ENCODE peak calls at places on chromosomes 4 and X, in five cellular contexts. One of them, this sample, is unnamed.

GRCh38 chrX:110403839-110404238 is 45.2 kb downstream of the RTL9 start:
- DNase-seq in GM04504: no peak
- DNase-seq in skeletal muscle cell: peak
- DNase-seq in NCI-H2081: no peak
- DNase-seq in IMR-90: peak
- DNase-seq in this sample: no peak

GRCh38 chrX:115582871-115583729 is 22.1 kb downstream of the PLS3 start:
- DNase-seq in GM04504: no peak
- DNase-seq in skeletal muscle cell: no peak
- DNase-seq in NCI-H2081: no peak
- DNase-seq in IMR-90: peak
- DNase-seq in this sample: no peak

GRCh38 chr4:126144838-126145237 is 830.1 kb downstream of the FAT4 start:
- DNase-seq in GM04504: peak
- DNase-seq in skeletal muscle cell: no peak
- DNase-seq in NCI-H2081: no peak
- DNase-seq in IMR-90: peak
- DNase-seq in this sample: no peak

GRCh38 chrX:47581731-47582647 is at the start of gene TIMP1:
- DNase-seq in GM04504: peak
- DNase-seq in skeletal muscle cell: peak
- DNase-seq in NCI-H2081: no peak
- DNase-seq in IMR-90: peak
- DNase-seq in this sample: peak

GRCh38 chr4:157918036-157918832 is 254.6 kb downstream of the GASK1B start:
- DNase-seq in GM04504: no peak
- DNase-seq in skeletal muscle cell: no peak
- DNase-seq in NCI-H2081: no peak
- DNase-seq in IMR-90: no peak
- DNase-seq in this sample: no peak

GRCh38 chr4:154928640-154929257 is 147.7 kb downstream of the RBM46 start:
- DNase-seq in GM04504: peak
- DNase-seq in skeletal muscle cell: peak
- DNase-seq in NCI-H2081: peak
- DNase-seq in IMR-90: peak
- DNase-seq in this sample: no peak

GRCh38 chr4:138645289-138645688 is 370.3 kb upstream of the NOCT start:
- DNase-seq in GM04504: no peak
- DNase-seq in skeletal muscle cell: no peak
- DNase-seq in NCI-H2081: no peak
- DNase-seq in IMR-90: no peak
- DNase-seq in this sample: no peak

GRCh38 chr4:173076903-173077629 is 91.5 kb upstream of the GALNT7 start:
- DNase-seq in GM04504: no peak
- DNase-seq in skeletal muscle cell: peak
- DNase-seq in NCI-H2081: no peak
- DNase-seq in IMR-90: peak
- DNase-seq in this sample: no peak

GRCh38 chr4:88320174-88320779 is 35.9 kb upstream of the PPM1K start:
- DNase-seq in GM04504: no peak
- DNase-seq in skeletal muscle cell: no peak
- DNase-seq in NCI-H2081: no peak
- DNase-seq in IMR-90: no peak
- DNase-seq in this sample: no peak

GRCh38 chrX:29348288-29348687 is 761.0 kb downstream of the IL1RAPL1 start:
- DNase-seq in GM04504: no peak
- DNase-seq in skeletal muscle cell: no peak
- DNase-seq in NCI-H2081: no peak
- DNase-seq in IMR-90: peak
- DNase-seq in this sample: no peak

GRCh38 chr4:1026115-1026514 is 14.7 kb downstream of the FGFRL1 start:
- DNase-seq in GM04504: no peak
- DNase-seq in skeletal muscle cell: no peak
- DNase-seq in NCI-H2081: no peak
- DNase-seq in IMR-90: peak
- DNase-seq in this sample: no peak

GRCh38 chrX:152905081-152905420 is 7.2 kb downstream of the ZNF185 start:
- DNase-seq in GM04504: no peak
- DNase-seq in skeletal muscle cell: no peak
- DNase-seq in NCI-H2081: no peak
- DNase-seq in IMR-90: no peak
- DNase-seq in this sample: no peak

GRCh38 chr4:70759126-70759525 is 37.4 kb downstream of the RUFY3 start:
- DNase-seq in GM04504: no peak
- DNase-seq in skeletal muscle cell: no peak
- DNase-seq in NCI-H2081: no peak
- DNase-seq in IMR-90: peak
- DNase-seq in this sample: no peak

GRCh38 chr4:69888336-69888735 is 28.4 kb upstream of the SULT1E1 start:
- DNase-seq in GM04504: no peak
- DNase-seq in skeletal muscle cell: no peak
- DNase-seq in NCI-H2081: no peak
- DNase-seq in IMR-90: no peak
- DNase-seq in this sample: no peak

GRCh38 chr4:155972098-155972497 is 18.4 kb upstream of the CTSO start:
- DNase-seq in GM04504: no peak
- DNase-seq in skeletal muscle cell: no peak
- DNase-seq in NCI-H2081: no peak
- DNase-seq in IMR-90: peak
- DNase-seq in this sample: no peak

GRCh38 chrX:31136144-31136572 is 64.3 kb upstream of the FTHL17 start:
- DNase-seq in GM04504: no peak
- DNase-seq in skeletal muscle cell: no peak
- DNase-seq in NCI-H2081: no peak
- DNase-seq in IMR-90: no peak
- DNase-seq in this sample: no peak

GRCh38 chr4:177281544-177281943 is 28.1 kb upstream of the NEIL3 start:
- DNase-seq in GM04504: no peak
- DNase-seq in skeletal muscle cell: no peak
- DNase-seq in NCI-H2081: no peak
- DNase-seq in IMR-90: peak
- DNase-seq in this sample: no peak

GRCh38 chr4:12873351-12873750 is 610.8 kb downstream of the RAB28 start:
- DNase-seq in GM04504: no peak
- DNase-seq in skeletal muscle cell: no peak
- DNase-seq in NCI-H2081: no peak
- DNase-seq in IMR-90: no peak
- DNase-seq in this sample: no peak

GRCh38 chr4:118825799-118826198 is 10.1 kb downstream of the SEC24D start:
- DNase-seq in GM04504: no peak
- DNase-seq in skeletal muscle cell: no peak
- DNase-seq in NCI-H2081: no peak
- DNase-seq in IMR-90: no peak
- DNase-seq in this sample: no peak

GRCh38 chrX:637660-638481 is 7.3 kb downstream of the SHOX start:
- DNase-seq in GM04504: no peak
- DNase-seq in skeletal muscle cell: no peak
- DNase-seq in NCI-H2081: no peak
- DNase-seq in IMR-90: no peak
- DNase-seq in this sample: no peak

This sample was measured in hypothalamus.